ENCODE peak calls at places on chromosome 13, in ten cellular contexts. One of them, this sample, is unnamed.

GRCh38 chr13:47112900-47113299 is 216.0 kb upstream of the HTR2A start:
- DNase-seq in NCI-H1092: no peak
- DNase-seq in AG10803: no peak
- DNase-seq in cerebellar nuclear complex: no peak
- DNase-seq in trophoblast cell: no peak
- DNase-seq in kidney tubule cell: no peak
- DNase-seq in BJ: no peak
- DNase-seq in A172: no peak
- DNase-seq in ascending aorta: no peak
- DNase-seq in smooth muscle cell of the brain vasculature: no peak
- DNase-seq in this sample: no peak

GRCh38 chr13:75398072-75398471 is 83.9 kb downstream of the TBC1D4 start:
- DNase-seq in NCI-H1092: no peak
- DNase-seq in AG10803: no peak
- DNase-seq in cerebellar nuclear complex: no peak
- DNase-seq in trophoblast cell: no peak
- DNase-seq in kidney tubule cell: no peak
- DNase-seq in BJ: no peak
- DNase-seq in A172: no peak
- DNase-seq in ascending aorta: no peak
- DNase-seq in smooth muscle cell of the brain vasculature: no peak
- DNase-seq in this sample: no peak

GRCh38 chr13:48602296-48603040 is 51.3 kb upstream of the CYSLTR2 start:
- DNase-seq in NCI-H1092: no peak
- DNase-seq in AG10803: no peak
- DNase-seq in cerebellar nuclear complex: no peak
- DNase-seq in trophoblast cell: peak; percentile 83
- DNase-seq in kidney tubule cell: no peak
- DNase-seq in BJ: no peak
- DNase-seq in A172: no peak
- DNase-seq in ascending aorta: no peak
- DNase-seq in smooth muscle cell of the brain vasculature: no peak
- DNase-seq in this sample: no peak

GRCh38 chr13:99398071-99398470 is 90.9 kb upstream of the GPR183 start:
- DNase-seq in NCI-H1092: no peak
- DNase-seq in AG10803: no peak
- DNase-seq in cerebellar nuclear complex: no peak
- DNase-seq in trophoblast cell: no peak
- DNase-seq in kidney tubule cell: no peak
- DNase-seq in BJ: no peak
- DNase-seq in A172: no peak
- DNase-seq in ascending aorta: peak; percentile 25
- DNase-seq in smooth muscle cell of the brain vasculature: no peak
- DNase-seq in this sample: no peak

GRCh38 chr13:112325142-112325808 is 50.9 kb upstream of the SPACA7 start:
- DNase-seq in NCI-H1092: no peak
- DNase-seq in AG10803: no peak
- DNase-seq in cerebellar nuclear complex: no peak
- DNase-seq in trophoblast cell: no peak
- DNase-seq in kidney tubule cell: no peak
- DNase-seq in BJ: no peak
- DNase-seq in A172: no peak
- DNase-seq in ascending aorta: no peak
- DNase-seq in smooth muscle cell of the brain vasculature: no peak
- DNase-seq in this sample: no peak

GRCh38 chr13:39942901-39943273 is 287.4 kb downstream of the COG6 start:
- DNase-seq in NCI-H1092: peak; percentile 19
- DNase-seq in AG10803: peak; percentile 74
- DNase-seq in cerebellar nuclear complex: no peak
- DNase-seq in trophoblast cell: peak; percentile 91
- DNase-seq in kidney tubule cell: peak; percentile 77
- DNase-seq in BJ: no peak
- DNase-seq in A172: peak; percentile 71
- DNase-seq in ascending aorta: peak; percentile 83
- DNase-seq in smooth muscle cell of the brain vasculature: peak; percentile 36
- DNase-seq in this sample: no peak

GRCh38 chr13:95505976-95506375 is 46.5 kb upstream of the CLDN10 start:
- DNase-seq in NCI-H1092: no peak
- DNase-seq in AG10803: no peak
- DNase-seq in cerebellar nuclear complex: no peak
- DNase-seq in trophoblast cell: no peak
- DNase-seq in kidney tubule cell: no peak
- DNase-seq in BJ: no peak
- DNase-seq in A172: no peak
- DNase-seq in ascending aorta: no peak
- DNase-seq in smooth muscle cell of the brain vasculature: no peak
- DNase-seq in this sample: no peak

GRCh38 chr13:77028202-77028601 is 1.2 kb upstream of the FBXL3 start:
- DNase-seq in NCI-H1092: no peak
- DNase-seq in AG10803: peak; percentile 27
- DNase-seq in cerebellar nuclear complex: no peak
- DNase-seq in trophoblast cell: no peak
- DNase-seq in kidney tubule cell: peak; percentile 32
- DNase-seq in BJ: no peak
- DNase-seq in A172: peak; percentile 40
- DNase-seq in ascending aorta: peak; percentile 70
- DNase-seq in smooth muscle cell of the brain vasculature: no peak
- DNase-seq in this sample: no peak

GRCh38 chr13:44578064-44578394 is 1.9 kb upstream of the TSC22D1 start:
- DNase-seq in NCI-H1092: peak; percentile 60
- DNase-seq in AG10803: peak; percentile 66
- DNase-seq in cerebellar nuclear complex: no peak
- DNase-seq in trophoblast cell: no peak
- DNase-seq in kidney tubule cell: no peak
- DNase-seq in BJ: no peak
- DNase-seq in A172: peak; percentile 25
- DNase-seq in ascending aorta: no peak
- DNase-seq in smooth muscle cell of the brain vasculature: no peak
- DNase-seq in this sample: peak; percentile 33

GRCh38 chr13:109575821-109576220 is 210.6 kb downstream of the IRS2 start:
- DNase-seq in NCI-H1092: no peak
- DNase-seq in AG10803: no peak
- DNase-seq in cerebellar nuclear complex: no peak
- DNase-seq in trophoblast cell: no peak
- DNase-seq in kidney tubule cell: no peak
- DNase-seq in BJ: no peak
- DNase-seq in A172: no peak
- DNase-seq in ascending aorta: no peak
- DNase-seq in smooth muscle cell of the brain vasculature: no peak
- DNase-seq in this sample: no peak

GRCh38 chr13:101527130-101527529 is 74.7 kb downstream of the ITGBL1 start:
- DNase-seq in NCI-H1092: no peak
- DNase-seq in AG10803: no peak
- DNase-seq in cerebellar nuclear complex: no peak
- DNase-seq in trophoblast cell: no peak
- DNase-seq in kidney tubule cell: no peak
- DNase-seq in BJ: no peak
- DNase-seq in A172: no peak
- DNase-seq in ascending aorta: no peak
- DNase-seq in smooth muscle cell of the brain vasculature: no peak
- DNase-seq in this sample: no peak

GRCh38 chr13:33213024-33213795 is 72.3 kb downstream of the STARD13 start:
- DNase-seq in NCI-H1092: no peak
- DNase-seq in AG10803: no peak
- DNase-seq in cerebellar nuclear complex: no peak
- DNase-seq in trophoblast cell: no peak
- DNase-seq in kidney tubule cell: peak; percentile 32
- DNase-seq in BJ: no peak
- DNase-seq in A172: no peak
- DNase-seq in ascending aorta: no peak
- DNase-seq in smooth muscle cell of the brain vasculature: no peak
- DNase-seq in this sample: no peak

GRCh38 chr13:99464441-99464949 is 36.8 kb upstream of the TM9SF2 start:
- DNase-seq in NCI-H1092: no peak
- DNase-seq in AG10803: peak; percentile 74
- DNase-seq in cerebellar nuclear complex: no peak
- DNase-seq in trophoblast cell: no peak
- DNase-seq in kidney tubule cell: no peak
- DNase-seq in BJ: peak; percentile 82
- DNase-seq in A172: no peak
- DNase-seq in ascending aorta: no peak
- DNase-seq in smooth muscle cell of the brain vasculature: peak; percentile 23
- DNase-seq in this sample: peak; percentile 59

GRCh38 chr13:69565334-69565733 is 542.3 kb upstream of the ATXN8OS start:
- DNase-seq in NCI-H1092: no peak
- DNase-seq in AG10803: no peak
- DNase-seq in cerebellar nuclear complex: no peak
- DNase-seq in trophoblast cell: peak; percentile 76
- DNase-seq in kidney tubule cell: peak; percentile 90
- DNase-seq in BJ: no peak
- DNase-seq in A172: peak; percentile 85
- DNase-seq in ascending aorta: no peak
- DNase-seq in smooth muscle cell of the brain vasculature: no peak
- DNase-seq in this sample: peak; percentile 0

GRCh38 chr13:90838561-90838960 is 508.9 kb upstream of the MIR17HG start:
- DNase-seq in NCI-H1092: no peak
- DNase-seq in AG10803: no peak
- DNase-seq in cerebellar nuclear complex: no peak
- DNase-seq in trophoblast cell: no peak
- DNase-seq in kidney tubule cell: no peak
- DNase-seq in BJ: no peak
- DNase-seq in A172: no peak
- DNase-seq in ascending aorta: no peak
- DNase-seq in smooth muscle cell of the brain vasculature: no peak
- DNase-seq in this sample: no peak